ENCODE peak calls at places on chromosomes 12 and 14, in nine cellular contexts. N is fibroblast of lung, Z is tibial nerve, U is ovary, R is right atrium auricular region, I is uterus, M is cardiac muscle cell, C is NT2/D1, K is lung. T is an unnamed sample.

GRCh38 chr12:50192908-50193307 is 25.7 kb upstream of the CERS5 start:
- DNase-seq in R (no peak), U (no peak), K (no peak), I (no peak), N (peak; percentile 81), Z (no peak), C (no peak), M (peak; percentile 38), T (no peak)

GRCh38 chr12:86663691-86664090 is 407.5 kb upstream of the MGAT4C start:
- DNase-seq in Z (no peak), U (no peak), K (no peak), M (peak; percentile 39), N (peak; percentile 30), I (no peak), R (no peak), C (no peak), T (no peak)

GRCh38 chr14:72178517-72178916 is 246.3 kb downstream of the RGS6 start:
- DNase-seq in I (no peak), N (no peak), U (no peak), R (no peak), Z (no peak), C (peak; percentile 6), K (no peak), M (no peak), T (no peak)

GRCh38 chr14:96162741-96163140 is 41.9 kb upstream of the BDKRB2 start:
- DNase-seq in U (no peak), M (peak; percentile 57), I (no peak), N (peak; percentile 85), C (no peak), Z (no peak), K (no peak), R (peak; percentile 26), T (no peak)

GRCh38 chr14:52885230-52885629 is 65.6 kb downstream of the FERMT2 start:
- DNase-seq in M (peak; percentile 62), Z (no peak), U (no peak), K (no peak), N (peak; percentile 43), R (no peak), C (no peak), I (no peak), T (no peak)

GRCh38 chr14:100071545-100071944 is 6.3 kb downstream of the EVL start:
- DNase-seq in M (no peak), R (no peak), U (no peak), I (no peak), N (no peak), Z (no peak), K (no peak), C (no peak), T (no peak)

GRCh38 chr14:66117600-66117999 is 368.6 kb upstream of the CCDC196 start:
- DNase-seq in Z (no peak), M (peak; percentile 68), I (no peak), N (peak; percentile 84), R (no peak), U (no peak), K (no peak), C (peak; percentile 22), T (no peak)

GRCh38 chr12:69022674-69023073 is 89.7 kb upstream of the CPM start:
- DNase-seq in N (no peak), Z (no peak), R (no peak), C (no peak), M (no peak), K (no peak), U (no peak), I (no peak), T (no peak)

GRCh38 chr12:42490261-42490842 is 99.2 kb downstream of the PRICKLE1 start:
- DNase-seq in U (no peak), M (no peak), N (no peak), Z (no peak), C (no peak), R (no peak), I (no peak), K (no peak), T (no peak)

GRCh38 chr12:82625523-82625922 is 61.2 kb upstream of the TMTC2 start:
- DNase-seq in C (no peak), R (no peak), I (no peak), Z (no peak), K (no peak), M (no peak), N (no peak), U (no peak), T (no peak)

GRCh38 chr14:58082011-58082410 is 70.0 kb downstream of the ARMH4 start:
- DNase-seq in U (no peak), I (no peak), M (no peak), C (no peak), N (peak; percentile 51), K (no peak), R (no peak), Z (no peak), T (no peak)

GRCh38 chr14:81710232-81710845 is 176.7 kb upstream of the SEL1L start:
- DNase-seq in Z (no peak), R (no peak), M (peak; percentile 41), K (no peak), N (peak; percentile 3), C (peak; percentile 16), U (no peak), I (no peak), T (peak; percentile 27)

GRCh38 chr14:105146181-105146975 is 22.2 kb downstream of the JAG2 start:
- DNase-seq in M (no peak), R (no peak), U (peak; percentile 9), Z (no peak), I (no peak), C (no peak), K (no peak), N (no peak), T (peak; percentile 47)

GRCh38 chr12:67981236-67982164 is 7.7 kb upstream of the IFNG-AS1 start:
- DNase-seq in M (peak; percentile 50), K (no peak), C (no peak), R (no peak), I (no peak), U (no peak), Z (no peak), N (peak; percentile 96), T (no peak)

GRCh38 chr12:53299454-53300180 is at the start of gene MYG1:
- DNase-seq in R (peak; percentile 85), Z (peak; percentile 52), U (peak; percentile 88), M (peak; percentile 92), N (peak; percentile 88), I (peak; percentile 83), K (peak; percentile 90), C (peak; percentile 85), T (peak; percentile 96)

GRCh38 chr14:79332504-79333197 is 878.7 kb downstream of the DIO2 start:
- DNase-seq in M (no peak), K (no peak), U (no peak), R (no peak), C (peak; percentile 57), I (no peak), Z (no peak), N (peak; percentile 32), T (no peak)

DNA sequence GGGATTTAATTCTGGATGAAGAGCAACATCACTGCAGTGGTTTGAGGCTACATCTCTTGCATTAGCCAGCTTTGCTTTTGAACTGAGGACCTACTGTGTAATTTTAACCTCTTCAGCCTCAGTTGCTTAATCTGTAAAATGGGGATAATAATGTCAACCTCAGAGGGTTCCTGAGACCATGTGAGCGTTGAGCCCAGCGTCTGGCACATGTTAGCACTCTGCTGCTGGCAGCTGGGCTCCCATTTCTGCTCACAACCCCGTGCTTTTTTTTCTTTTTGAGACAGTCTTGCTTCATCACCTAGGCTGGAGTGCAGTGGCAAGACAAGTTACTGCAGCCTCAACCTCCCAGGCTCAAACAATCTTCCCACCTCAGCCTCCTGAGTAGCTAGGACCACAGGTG is 31.6 kb downstream of the TESC start:
- DNase-seq in R (no peak), N (no peak), I (no peak), K (no peak), M (no peak), C (no peak), Z (no peak), U (no peak), T (no peak)
- H3K4me1 ChIP-seq in R (no peaks in the 10 kb centered on the region), N (no peaks in the 10 kb centered on the region), I (no peaks in the 10 kb centered on the region), K (no peaks in the 10 kb centered on the region), M (peaks cover 23% of the 10 kb centered on the region), C (peaks cover 15% of the 10 kb centered on the region), Z (no peaks in the 10 kb centered on the region), U (no peaks in the 10 kb centered on the region), T (no peaks in the 10 kb centered on the region)

GRCh38 chr12:34210689-34211530 is 188.6 kb downstream of the ALG10 start:
- DNase-seq in I (no peak), K (no peak), Z (no peak), C (no peak), U (no peak), R (no peak), N (no peak), M (no peak), T (no peak)
- H3K9me3 ChIP-seq in I (no peaks in the 10 kb centered on the region), K (peaks cover 12% of the 10 kb centered on the region), Z (no peaks in the 10 kb centered on the region), C (no peaks in the 10 kb centered on the region), U (no peaks in the 10 kb centered on the region), R (no peaks in the 10 kb centered on the region), N (no peaks in the 10 kb centered on the region), M (no peaks in the 10 kb centered on the region), T (no peaks in the 10 kb centered on the region)

DNA sequence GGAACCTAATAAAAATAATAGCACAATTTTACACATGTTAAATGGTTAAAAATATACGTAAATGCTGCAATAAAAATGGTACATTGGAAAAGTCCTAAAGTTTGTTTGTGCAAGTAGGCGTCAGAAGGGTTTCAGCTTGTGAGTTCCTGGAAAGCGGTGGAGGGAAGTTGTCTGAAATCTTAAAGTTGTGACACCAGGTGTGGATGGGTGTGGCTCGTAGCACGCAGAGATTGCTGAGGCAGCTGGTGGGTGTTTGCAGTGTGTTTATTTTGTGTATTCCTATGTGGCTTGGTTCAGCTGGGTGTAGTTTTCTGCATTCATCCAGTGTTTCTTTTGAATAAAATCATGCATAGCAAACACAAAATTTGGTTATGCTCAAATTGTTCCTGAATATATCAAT is 136.8 kb upstream of the TBX3 start:
- DNase-seq in U (no peak), I (no peak), Z (no peak), M (no peak), C (no peak), R (no peak), K (no peak), N (no peak), T (no peak)
- H3K27me3 ChIP-seq in U (no peaks in the 10 kb centered on the region), I (no peaks in the 10 kb centered on the region), Z (no peaks in the 10 kb centered on the region), M (no peaks in the 10 kb centered on the region), C (no peaks in the 10 kb centered on the region), R (no peaks in the 10 kb centered on the region), K (no peaks in the 10 kb centered on the region), N (no peaks in the 10 kb centered on the region), T (no peaks in the 10 kb centered on the region)

DNA sequence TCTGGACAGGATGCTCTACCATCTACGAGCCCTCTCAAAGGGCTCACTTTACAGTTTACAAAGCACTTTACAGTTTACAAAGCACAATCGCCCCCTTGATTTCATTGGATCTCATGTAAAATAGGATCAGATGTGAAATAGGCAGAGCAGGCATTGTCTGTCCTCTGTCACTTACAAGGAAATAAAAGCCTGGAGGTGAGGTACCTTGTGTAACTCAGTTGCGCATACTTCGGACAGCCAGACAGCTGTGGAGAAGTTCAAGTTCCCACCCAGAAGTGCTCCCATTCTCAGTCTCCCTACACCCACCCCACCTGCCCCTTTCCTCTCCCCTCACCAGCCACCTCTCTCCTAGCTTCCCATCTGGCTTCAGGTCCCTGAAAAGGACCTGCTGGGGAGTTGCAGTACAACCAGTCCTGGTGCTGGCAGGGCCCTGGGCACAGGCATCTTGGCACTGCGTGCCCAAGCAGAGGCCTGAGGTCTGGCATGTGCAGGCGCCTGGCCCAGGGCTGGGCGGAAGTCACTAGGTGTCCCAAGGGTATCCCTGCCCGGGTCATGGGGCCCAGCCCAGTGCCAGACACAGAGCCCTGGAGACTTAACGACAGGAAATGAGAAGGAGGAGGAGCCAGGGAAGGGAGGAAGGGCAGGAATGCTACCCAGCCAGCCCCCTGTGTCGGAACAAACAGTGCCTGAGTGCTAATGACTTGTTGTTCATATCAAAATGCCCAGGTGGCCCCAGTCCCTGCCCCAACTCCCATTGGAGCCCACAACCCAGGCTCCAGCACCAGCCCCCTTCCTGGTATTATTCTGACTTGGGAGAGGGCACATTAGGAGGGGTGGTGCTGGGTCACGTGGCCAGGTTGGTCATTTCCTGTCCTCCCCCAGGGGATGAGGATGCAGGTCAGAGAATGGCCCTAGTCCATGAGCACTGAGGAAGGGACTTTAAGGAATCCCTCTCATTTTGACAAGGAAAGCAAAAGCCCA is 5.4 kb downstream of the RAPGEF3 start:
- DNase-seq in M (peak; percentile 31), I (peak; percentile 73), R (peak; percentile 83), Z (no peak), N (no peak), K (peak; percentile 83), C (peak; percentile 59), U (no peak), T (peak; percentile 76)
- H3K4me1 ChIP-seq in M (no peaks in the 10 kb centered on the region), I (no peaks in the 10 kb centered on the region), R (no peaks in the 10 kb centered on the region), Z (peaks cover 14% of the 10 kb centered on the region), N (peaks cover 12% of the 10 kb centered on the region), K (peaks cover 26% of the 10 kb centered on the region), C (peaks cover 18% of the 10 kb centered on the region), U (peaks cover 20% of the 10 kb centered on the region), T (peaks cover 3% of the 10 kb centered on the region)